ENCODE peak calls at places on chromosomes 11 and 22, in nine cellular contexts. J, V, U, H, D, Q, K, N and W are unnamed samples.

GRCh38 chr11:33912405-33913361 is 20.8 kb upstream of the LMO2 start:
- DNase-seq in H (peak; percentile 74), D (no peak), Q (peak; percentile 59), V (no peak), K (no peak), U (no peak), J (peak; percentile 95), N (peak; percentile 95), W (no peak)

GRCh38 chr11:47004595-47005033 is 68.1 kb downstream of the CSTPP1 start:
- DNase-seq in V (no peak), N (peak; percentile 99), H (peak; percentile 92), K (peak; percentile 66), U (peak; percentile 74), J (peak; percentile 98), D (peak; percentile 21), Q (peak; percentile 94), W (no peak)

GRCh38 chr22:40733919-40734318 is 54.6 kb downstream of the MCHR1 start:
- DNase-seq in D (no peak), J (no peak), K (no peak), U (no peak), Q (no peak), V (no peak), H (no peak), N (peak; percentile 12), W (no peak)

GRCh38 chr11:116180806-116181600 is 591.8 kb downstream of the BUD13 start:
- DNase-seq in J (peak; percentile 25), K (no peak), V (no peak), N (no peak), H (no peak), U (peak; percentile 83), D (no peak), Q (no peak), W (peak; percentile 54)

GRCh38 chr11:16605971-16606783 is 132.3 kb upstream of the C11orf58 start:
- DNase-seq in V (peak; percentile 86), H (peak; percentile 52), D (peak; percentile 50), N (peak; percentile 90), J (peak; percentile 87), U (peak; percentile 85), K (peak; percentile 91), Q (peak; percentile 87), W (peak; percentile 93)

GRCh38 chr11:69257838-69258658 is 35.9 kb upstream of the MYEOV start:
- DNase-seq in Q (no peak), N (no peak), J (no peak), U (no peak), D (no peak), V (no peak), H (no peak), K (no peak), W (no peak)

GRCh38 chr22:20771918-20772625 is 1.8 kb upstream of the SERPIND1 start:
- DNase-seq in V (no peak), D (no peak), K (no peak), U (no peak), H (no peak), J (no peak), Q (no peak), N (no peak), W (peak; percentile 44)

GRCh38 chr11:33942954-33943353 is 51.1 kb upstream of the LMO2 start:
- DNase-seq in K (no peak), N (peak; percentile 68), V (no peak), J (peak; percentile 94), Q (no peak), U (no peak), H (peak; percentile 33), D (no peak), W (no peak)

GRCh38 chr11:121459413-121460041 is 6.8 kb upstream of the SORL1-AS1 start:
- DNase-seq in K (no peak), V (no peak), J (no peak), Q (no peak), N (no peak), U (peak; percentile 19), D (no peak), H (no peak), W (no peak)

GRCh38 chr11:121458551-121458950 is 5.8 kb upstream of the SORL1-AS1 start:
- DNase-seq in U (no peak), H (no peak), J (no peak), V (no peak), Q (no peak), K (no peak), D (no peak), N (no peak), W (no peak)

GRCh38 chr11:121461843-121462242 is 9.1 kb upstream of the SORL1-AS1 start:
- DNase-seq in K (no peak), N (no peak), V (no peak), U (no peak), J (no peak), D (no peak), H (no peak), Q (no peak), W (no peak)

GRCh38 chr11:121463689-121464335 is 11.0 kb upstream of the SORL1-AS1 start:
- DNase-seq in K (no peak), D (no peak), U (no peak), V (no peak), H (no peak), Q (no peak), N (no peak), J (no peak), W (no peak)

DNA sequence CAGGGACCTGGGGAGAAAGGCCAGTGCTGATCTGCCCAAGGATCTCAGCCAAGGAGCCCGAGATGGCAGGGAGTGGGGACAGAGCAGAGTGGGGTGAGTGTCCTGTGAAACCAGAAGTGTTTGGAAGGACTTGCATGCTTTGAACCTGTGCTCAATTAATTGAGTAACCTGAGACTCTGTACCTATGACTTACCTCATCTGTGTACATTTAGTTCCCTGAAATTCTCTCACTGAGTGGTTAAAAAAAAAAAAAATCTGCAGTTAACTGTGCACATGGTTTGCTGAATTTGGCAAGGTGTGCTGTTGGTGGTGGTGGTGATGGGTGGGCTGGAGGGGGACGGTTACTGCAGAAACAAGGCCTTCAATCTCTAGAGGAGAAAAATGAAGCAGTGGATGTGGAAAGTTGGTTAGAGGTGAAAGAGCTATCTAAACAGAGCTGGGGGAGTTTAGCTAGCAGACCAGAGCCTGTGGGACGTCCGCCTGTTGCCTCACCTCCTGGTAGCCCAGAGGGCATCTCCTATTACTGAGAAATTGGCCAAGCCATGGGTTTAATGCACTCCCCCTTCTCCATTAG is 8.3 kb upstream of the SORL1-AS1 start:
- DNase-seq in Q (no peak), K (no peak), D (no peak), U (no peak), J (no peak), V (no peak), H (no peak), N (no peak), W (no peak)
- TF ChIP-seq CTCF in Q (no peak), K (no peak), D (no peak), U (no peak), J (no peak), V (no peak), H (no peak), N (no peak), W (no peak)

GRCh38 chr11:5712507-5712906 is 22.9 kb downstream of the TRIM22 start:
- DNase-seq in D (no peak), H (no peak), K (no peak), Q (no peak), V (no peak), U (no peak), J (no peak), N (peak; percentile 23), W (no peak)
- TF ChIP-seq CTCF in D (peak; percentile 21), H (peak; percentile 25), K (no peak), Q (peak; percentile 52), V (no peak), U (peak; percentile 63), J (peak; percentile 37), N (peak; percentile 49), W (peak; percentile 44)

DNA sequence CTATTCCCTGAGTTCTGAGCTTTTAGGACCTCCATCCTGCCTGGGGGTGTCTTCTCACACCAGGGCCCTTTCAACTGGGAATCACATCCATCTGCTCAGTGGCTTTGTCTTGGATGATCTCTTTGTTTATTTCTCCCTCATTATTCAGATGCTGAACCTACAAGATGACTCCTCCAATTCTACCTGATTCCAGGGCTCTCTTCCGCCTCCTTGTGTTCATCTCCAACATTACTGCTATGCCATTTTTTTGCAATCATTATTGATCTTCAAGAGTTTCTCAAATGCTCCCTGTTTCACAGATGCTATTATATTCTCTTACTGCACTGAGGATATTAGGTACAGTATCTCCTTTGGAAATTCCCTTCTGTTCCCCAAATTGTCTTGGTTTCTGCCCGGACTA is 307.7 kb downstream of the SHANK2 start:
- DNase-seq in N (no peak), D (no peak), J (no peak), H (no peak), U (no peak), Q (no peak), V (no peak), K (no peak), W (no peak)
- TF ChIP-seq CTCF in N (no peak), D (no peak), J (no peak), H (no peak), U (no peak), Q (no peak), V (peak; percentile 6), K (no peak), W (peak; percentile 41)

GRCh38 chr11:1557168-1557884 is 14.7 kb downstream of the DUSP8 start:
- DNase-seq in U (no peak), D (no peak), Q (no peak), K (no peak), H (no peak), N (no peak), J (no peak), V (no peak), W (peak; percentile 16)

GRCh38 chr11:1556278-1557167 is 15.5 kb downstream of the DUSP8 start:
- DNase-seq in U (no peak), H (no peak), N (no peak), Q (no peak), K (no peak), J (no peak), V (no peak), D (no peak), W (peak; percentile 37)

GRCh38 chr11:1555713-1556153 is 16.3 kb downstream of the DUSP8 start:
- DNase-seq in H (no peak), N (no peak), J (no peak), U (no peak), K (no peak), Q (no peak), D (no peak), V (no peak), W (peak; percentile 11)

GRCh38 chr11:1554981-1555712 is 16.9 kb downstream of the DUSP8 start:
- DNase-seq in N (no peak), K (no peak), H (no peak), V (no peak), U (no peak), D (no peak), Q (no peak), J (no peak), W (peak; percentile 21)

DNA sequence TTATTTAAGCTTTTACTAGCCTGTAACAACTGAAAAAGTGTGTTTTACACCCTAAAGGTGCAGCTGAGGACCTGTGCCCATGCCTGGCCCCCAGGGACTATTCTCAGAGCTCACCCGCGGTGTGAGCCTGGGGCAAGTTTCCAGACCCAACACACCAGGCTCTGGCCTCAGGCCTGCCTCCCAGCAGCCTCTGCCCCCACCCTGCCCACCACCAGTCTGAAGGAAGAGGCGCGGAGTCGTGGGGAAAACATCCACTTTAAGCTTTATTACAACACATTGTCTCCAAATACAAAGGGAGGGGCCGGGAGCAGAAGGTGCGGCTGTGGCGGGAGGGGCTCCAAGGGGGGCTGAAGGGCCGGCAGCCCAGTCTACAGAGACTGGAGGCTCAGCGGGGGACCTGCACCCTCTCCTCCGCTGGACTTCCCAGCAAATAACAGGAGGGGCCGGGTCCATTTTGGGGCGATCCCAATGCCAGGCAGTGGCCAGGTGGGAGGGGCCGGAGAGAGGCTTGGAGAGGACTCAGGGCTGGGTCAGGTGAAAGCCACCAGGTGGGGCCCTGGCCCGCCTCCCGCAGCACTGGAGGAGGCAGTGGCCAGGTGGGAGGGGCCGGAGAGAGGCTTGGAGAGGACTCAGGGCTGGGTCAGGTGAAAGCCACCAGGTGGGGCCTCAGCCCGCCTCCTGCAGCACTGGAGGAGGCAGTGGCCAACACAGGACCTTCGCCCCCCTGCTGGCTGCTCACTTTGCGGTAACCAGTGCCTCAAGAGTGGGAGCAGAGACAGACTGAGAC is 18.1 kb downstream of the DUSP8 start:
- DNase-seq in N (no peak), J (no peak), D (no peak), H (no peak), U (no peak), K (peak; percentile 77), Q (no peak), V (peak; percentile 38), W (peak; percentile 15)
- TF ChIP-seq CTCF in N (no peak), J (no peak), D (no peak), H (no peak), U (no peak), K (no peak), Q (no peak), V (peak; percentile 13), W (no peak)